ENCODE peak calls at places on chromosomes 5 and 9, in seven cellular contexts. P is psoas muscle, C is sigmoid colon, D is fibroblast of lung, X is right atrium auricular region, Q is lung, E is A549. U is an unnamed sample. For H3K4me1, the result is how much of the 10 kb centered on the place peaks cover.

GRCh38 chr5:6395102-6395445 is 16.7 kb upstream of the MED10 start:
- DNase-seq in P (no peak), C (no peak), D (no peak), X (peak), Q (no peak), E (no peak), U (no peak)

GRCh38 chr5:64333891-64334290 is 168.2 kb downstream of the RNF180 start:
- DNase-seq in P (no peak), C (no peak), D (no peak), X (no peak), Q (no peak), E (no peak), U (no peak)

GRCh38 chr5:33297760-33298216 is 143.0 kb upstream of the TARS1 start:
- DNase-seq in P (no peak), C (no peak), D (no peak), X (no peak), Q (no peak), E (peak), U (no peak)

GRCh38 chr5:180215738-180216630 is 7.0 kb upstream of the RASGEF1C start:
- DNase-seq in P (no peak), C (no peak), D (no peak), X (peak), Q (no peak), E (no peak), U (no peak)

GRCh38 chr9:98280574-98280973 is 25.1 kb upstream of the TBC1D2 start:
- DNase-seq in P (no peak), C (no peak), D (no peak), X (no peak), Q (no peak), E (no peak), U (no peak)

GRCh38 chr5:83608122-83608521 is 112.5 kb downstream of the HAPLN1 start:
- DNase-seq in P (no peak), C (no peak), D (peak), X (no peak), Q (no peak), E (peak), U (peak)

GRCh38 chr5:58901271-58901670 is 318.4 kb downstream of the RAB3C start:
- DNase-seq in P (no peak), C (no peak), D (no peak), X (no peak), Q (no peak), E (no peak), U (no peak)

GRCh38 chr9:88722753-88723152 is 187.8 kb downstream of the NXNL2 start:
- DNase-seq in P (no peak), C (no peak), D (no peak), X (no peak), Q (no peak), E (peak), U (no peak)

GRCh38 chr5:52776116-52776515 is 11.6 kb upstream of the ITGA1 start:
- DNase-seq in P (no peak), C (no peak), D (no peak), X (no peak), Q (no peak), E (no peak), U (no peak)

GRCh38 chr9:98892296-98892695 is 51.4 kb upstream of the COL15A1 start:
- DNase-seq in P (no peak), C (no peak), D (peak), X (no peak), Q (no peak), E (no peak), U (no peak)

GRCh38 chr5:75282581-75282980 is 45.9 kb upstream of the ANKRD31 start:
- DNase-seq in P (no peak), C (no peak), D (no peak), X (no peak), Q (no peak), E (no peak), U (no peak)

GRCh38 chr5:181221792-181222629 is 1.1 kb upstream of the TRIM41 start:
- DNase-seq in P (peak), C (peak), D (peak), X (peak), Q (peak), E (peak), U (peak)

GRCh38 chr5:24714757-24715156 is 70.0 kb upstream of the CDH10 start:
- DNase-seq in P (no peak), C (no peak), D (peak), X (no peak), Q (no peak), E (no peak), U (no peak)

GRCh38 chr5:125257057-125257970 is 510.9 kb upstream of the ZNF608 start:
- DNase-seq in P (no peak), C (no peak), D (peak), X (no peak), Q (no peak), E (no peak), U (no peak)

GRCh38 chr5:52948418-52949076 is 40.6 kb upstream of the ITGA2 start:
- DNase-seq in P (peak), C (peak), D (peak), X (peak), Q (peak), E (peak), U (peak)

GRCh38 chr5:158879993-158880392 is 219.7 kb downstream of the EBF1 start:
- DNase-seq in P (no peak), C (no peak), D (no peak), X (no peak), Q (no peak), E (no peak), U (no peak)
- H3K4me1 ChIP-seq in P (under half), C (under half), D (under half), X (under half), Q (under half), E (under half), U (under half)

DNA sequence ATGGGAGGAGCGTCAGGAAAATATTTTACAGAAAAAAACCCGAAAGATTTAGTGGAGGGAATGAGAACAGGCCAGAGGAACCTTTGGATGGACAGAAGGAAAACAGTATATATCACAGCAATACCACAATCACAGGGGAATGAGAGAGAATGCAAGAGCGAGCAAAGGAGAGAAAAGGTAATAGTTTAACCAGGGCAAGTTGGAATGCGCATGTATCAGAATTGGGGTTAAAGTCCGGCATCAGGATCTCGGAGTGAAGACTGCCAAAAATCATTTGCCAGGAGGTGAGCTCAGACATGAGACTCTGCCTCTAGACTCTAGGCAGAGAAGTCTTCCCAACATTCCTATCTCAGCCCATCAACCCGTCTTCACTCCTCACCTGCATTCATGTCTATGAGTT is 36.8 kb downstream of the PCDHGC5 start:
- DNase-seq in P (no peak), C (no peak), D (no peak), X (no peak), Q (peak), E (no peak), U (no peak)
- H3K4me1 ChIP-seq in P (half or more), C (under half), D (half or more), X (under half), Q (under half), E (under half), U (under half)

GRCh38 chr9:136721339-136722092 is 9.1 kb downstream of the DIPK1B start:
- DNase-seq in P (peak), C (no peak), D (peak), X (peak), Q (no peak), E (peak), U (no peak)
- H3K4me1 ChIP-seq in P (under half), C (under half), D (under half), X (under half), Q (under half), E (half or more), U (under half)

DNA sequence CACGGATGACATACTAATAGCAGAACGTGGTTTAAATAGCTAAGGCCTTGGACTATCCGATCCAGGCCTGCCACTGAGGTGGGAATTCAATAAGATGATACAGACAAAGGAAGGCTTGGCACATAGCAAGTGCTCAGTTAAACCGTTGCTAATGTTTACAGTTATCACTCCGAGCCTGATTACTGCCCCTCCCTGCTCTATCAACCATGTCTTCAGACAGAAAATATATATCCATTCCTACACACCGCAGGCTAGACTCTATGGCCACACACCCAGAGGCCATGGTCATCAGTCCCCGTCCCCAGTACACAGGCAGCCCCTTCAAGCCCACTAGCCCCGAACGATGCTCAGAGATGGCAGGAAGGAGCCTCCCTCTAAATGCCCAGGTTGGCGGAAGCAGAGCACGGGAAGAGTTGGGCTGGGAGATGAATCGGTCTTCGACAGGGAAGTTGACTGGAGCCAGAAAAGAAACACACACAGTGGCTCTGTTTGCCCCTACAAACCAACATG is 49.8 kb upstream of the STXBP1 start:
- DNase-seq in P (no peak), C (no peak), D (no peak), X (no peak), Q (no peak), E (no peak), U (no peak)
- H3K4me1 ChIP-seq in P (under half), C (half or more), D (half or more), X (under half), Q (half or more), E (half or more), U (half or more)

GRCh38 chr5:88677943-88678779 is 204.8 kb downstream of the MEF2C start:
- DNase-seq in P (no peak), C (no peak), D (peak), X (no peak), Q (no peak), E (no peak), U (no peak)

GRCh38 chr5:88676637-88677481 is 206.1 kb downstream of the MEF2C start:
- DNase-seq in P (no peak), C (no peak), D (no peak), X (no peak), Q (no peak), E (no peak), U (no peak)

GRCh38 chr5:88675758-88676636 is 207.0 kb downstream of the MEF2C start:
- DNase-seq in P (no peak), C (no peak), D (peak), X (no peak), Q (no peak), E (peak), U (no peak)

GRCh38 chr5:88678780-88679491 is 204.0 kb downstream of the MEF2C start:
- DNase-seq in P (no peak), C (no peak), D (peak), X (no peak), Q (no peak), E (no peak), U (no peak)

DNA sequence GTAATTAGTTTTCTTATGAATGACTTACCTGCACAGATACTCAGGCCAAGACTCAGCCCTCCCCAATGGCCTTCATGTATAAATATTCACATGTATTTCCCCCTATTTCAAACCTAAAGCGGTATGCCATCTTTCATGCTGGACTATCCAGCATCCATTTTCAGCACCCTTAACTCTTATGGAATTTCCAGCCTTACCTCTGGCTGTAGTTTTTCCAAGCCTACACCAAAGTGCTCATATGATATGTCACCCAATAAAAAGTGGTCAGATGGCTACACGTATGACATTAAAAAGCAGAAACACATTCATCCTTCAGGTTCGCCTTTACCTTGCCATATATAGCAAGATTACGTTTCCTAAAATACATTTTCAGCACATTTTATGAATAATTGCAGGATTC is 205.5 kb downstream of the MEF2C start:
- DNase-seq in P (no peak), C (no peak), D (peak), X (no peak), Q (no peak), E (no peak), U (no peak)
- H3K4me1 ChIP-seq in P (under half), C (under half), D (under half), X (under half), Q (under half), E (under half), U (under half)

GRCh38 chr9:35746583-35746982 is 2.4 kb downstream of the GBA2 start:
- DNase-seq in P (no peak), C (no peak), D (no peak), X (no peak), Q (no peak), E (no peak), U (no peak)

GRCh38 chr9:35748858-35749514 is at the start of the genes GBA2 and RGP1:
- DNase-seq in P (peak), C (peak), D (peak), X (peak), Q (peak), E (peak), U (peak)

GRCh38 chr9:35748239-35748857 is 680 bp downstream of the GBA2 start:
- DNase-seq in P (no peak), C (no peak), D (no peak), X (no peak), Q (no peak), E (no peak), U (no peak)

GRCh38 chr9:35743880-35744518 is 5.0 kb downstream of the GBA2 start:
- DNase-seq in P (no peak), C (peak), D (no peak), X (no peak), Q (no peak), E (no peak), U (no peak)

DNA sequence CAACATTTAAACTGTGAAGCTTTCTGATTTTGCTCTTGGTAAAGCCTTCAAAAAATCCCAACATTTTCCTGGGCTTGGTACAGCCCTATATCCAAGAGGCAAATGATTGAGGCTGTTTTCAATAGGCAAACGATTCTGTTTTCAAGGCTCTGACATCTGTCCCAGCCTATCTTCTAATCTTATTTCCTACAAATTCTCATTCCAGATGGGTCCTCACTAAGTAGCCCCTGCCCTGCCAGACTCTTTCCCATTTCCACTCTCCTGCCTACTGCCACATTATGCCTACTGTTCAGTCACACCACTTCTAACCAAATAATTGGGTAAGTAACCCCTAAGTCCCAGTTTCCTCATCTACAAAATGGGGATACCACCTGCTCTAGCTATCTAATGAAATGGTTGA is 3.5 kb downstream of the GBA2 start:
- DNase-seq in P (no peak), C (no peak), D (no peak), X (no peak), Q (no peak), E (no peak), U (no peak)
- H3K4me1 ChIP-seq in P (under half), C (half or more), D (under half), X (under half), Q (under half), E (under half), U (under half)

GRCh38 chr5:168317096-168317520 is 25.7 kb downstream of the WWC1 start:
- DNase-seq in P (no peak), C (no peak), D (no peak), X (no peak), Q (no peak), E (no peak), U (no peak)
- H3K4me1 ChIP-seq in P (under half), C (under half), D (under half), X (under half), Q (under half), E (half or more), U (under half)

DNA sequence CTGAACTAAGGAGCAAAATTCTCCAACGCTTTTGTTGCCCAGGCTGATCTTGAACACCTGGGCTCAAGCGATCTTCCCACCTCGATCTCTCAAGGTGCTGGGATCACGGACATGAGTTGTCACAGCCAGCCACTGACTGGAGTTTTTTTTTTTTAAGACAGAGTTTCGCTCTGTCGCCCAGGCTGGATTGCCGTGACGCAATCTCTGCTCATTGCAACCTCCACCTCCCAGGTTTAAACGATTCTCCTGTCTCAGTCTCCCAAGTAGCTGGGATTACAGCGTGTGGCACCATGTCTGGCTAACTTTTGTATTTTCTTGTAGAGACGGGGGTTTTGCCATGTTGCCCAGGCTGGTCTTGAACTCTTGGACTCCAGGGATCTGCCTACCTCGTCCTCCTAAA is 58.2 kb downstream of the EHMT1 start:
- DNase-seq in P (no peak), C (peak), D (no peak), X (no peak), Q (no peak), E (no peak), U (no peak)
- H3K4me1 ChIP-seq in P (under half), C (under half), D (under half), X (under half), Q (under half), E (under half), U (under half)